ENCODE peak calls at places on chromosome 9, in four cellular contexts. W is left lung, T is prostate gland, I is heart right ventricle. L is an unnamed sample.

GRCh38 chr9:89477811-89478583 is 19.9 kb downstream of the SEMA4D start:
- DNase-seq in I (no peak), W (no peak), T (peak; percentile 49), L (no peak)

GRCh38 chr9:130448035-130448624 is 3.4 kb downstream of the ASS1 start:
- DNase-seq in T (no peak), I (no peak), W (no peak), L (no peak)

GRCh38 chr9:114055061-114055460 is 23.0 kb downstream of the AMBP start:
- DNase-seq in W (no peak), T (no peak), I (no peak), L (no peak)

GRCh38 chr9:112261133-112261532 is 72.3 kb downstream of the PTBP3 start:
- DNase-seq in T (no peak), W (no peak), I (no peak), L (no peak)

GRCh38 chr9:14347408-14348224 is 33.7 kb upstream of the NFIB start:
- DNase-seq in W (peak; percentile 41), T (no peak), I (peak; percentile 66), L (no peak)

GRCh38 chr9:84442712-84443111 is 102.2 kb upstream of the SLC28A3 start:
- DNase-seq in I (no peak), T (no peak), W (no peak), L (no peak)

GRCh38 chr9:133133680-133134418 is 12.8 kb upstream of the RALGDS start:
- DNase-seq in I (peak; percentile 84), W (peak; percentile 93), T (peak; percentile 93), L (peak; percentile 83)

GRCh38 chr9:129630967-129631672 is 5.2 kb downstream of the NTMT1 start:
- DNase-seq in T (no peak), W (no peak), I (no peak), L (no peak)

GRCh38 chr9:86788456-86788855 is 158.8 kb downstream of the GAS1 start:
- DNase-seq in W (no peak), I (no peak), T (no peak), L (no peak)

GRCh38 chr9:72925126-72925810 is 27.6 kb downstream of the ALDH1A1 start:
- DNase-seq in W (no peak), T (no peak), I (no peak), L (no peak)

GRCh38 chr9:138097501-138097991 is 220.0 kb downstream of the CACNA1B start:
- DNase-seq in W (no peak), T (no peak), I (no peak), L (no peak)

GRCh38 chr9:138098116-138098907 is 220.7 kb downstream of the CACNA1B start:
- DNase-seq in T (no peak), W (no peak), I (no peak), L (no peak)

GRCh38 chr9:138098908-138099791 is 221.6 kb downstream of the CACNA1B start:
- DNase-seq in W (no peak), T (no peak), I (no peak), L (no peak)

GRCh38 chr9:138094028-138094427 is 216.4 kb downstream of the CACNA1B start:
- DNase-seq in T (no peak), W (no peak), I (no peak), L (no peak)

DNA sequence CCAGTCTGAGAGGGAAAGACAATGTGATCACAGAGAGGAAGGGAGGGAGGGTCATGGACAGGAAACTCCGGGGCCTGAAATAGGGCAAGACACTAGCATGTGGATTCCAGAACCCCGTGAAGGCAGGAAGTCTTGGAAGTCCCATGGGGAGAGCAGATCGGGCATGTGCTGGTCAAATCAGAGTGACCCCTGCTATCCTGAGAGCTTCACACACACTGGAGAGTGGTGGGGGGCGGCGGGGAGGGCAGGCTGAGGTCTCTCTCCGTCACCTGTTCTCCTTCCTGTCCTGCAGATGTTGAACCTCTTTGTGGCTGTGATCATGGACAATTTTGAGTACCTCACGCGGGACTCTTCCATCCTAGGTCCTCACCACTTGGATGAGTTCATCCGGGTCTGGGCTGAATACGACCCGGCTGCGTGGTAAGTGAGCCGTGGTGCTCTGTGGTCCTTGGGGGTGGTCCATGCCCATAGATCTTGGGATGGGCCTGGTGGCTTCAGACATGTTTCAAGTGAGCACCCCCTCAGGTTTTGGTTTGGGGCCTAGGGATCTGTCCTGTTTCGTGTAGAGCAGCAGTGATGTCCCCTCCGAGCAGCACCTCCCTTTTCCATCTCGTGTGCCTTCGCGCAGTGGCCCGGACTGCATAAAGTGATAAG is 218.7 kb downstream of the CACNA1B start:
- DNase-seq in T (no peak), W (no peak), I (no peak), L (no peak)
- H3K9me3 ChIP-seq in T (no peaks in the 10 kb centered on the region), W (no peaks in the 10 kb centered on the region), I (no peaks in the 10 kb centered on the region), L (no peaks in the 10 kb centered on the region)

DNA sequence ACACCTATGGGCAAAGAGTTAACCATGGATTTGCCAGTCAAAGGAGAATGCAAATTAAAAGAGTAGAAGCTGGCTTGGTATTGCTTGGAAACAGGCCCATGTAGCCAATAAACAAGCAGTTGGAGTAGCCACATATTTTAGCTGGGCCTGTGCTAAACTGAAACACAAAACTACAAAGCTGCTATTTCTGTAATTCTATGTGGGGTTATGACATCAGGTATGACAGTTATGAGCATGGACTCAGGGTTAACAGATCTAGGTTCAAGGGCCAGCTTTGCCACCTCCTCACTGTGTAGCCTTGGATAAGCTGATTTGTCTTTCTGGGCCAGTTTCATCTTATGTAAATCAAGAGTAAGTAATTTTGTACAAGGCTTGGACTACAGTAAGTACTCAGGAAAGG is 142.7 kb downstream of the PIP5K1B start:
- DNase-seq in W (no peak), I (no peak), T (no peak), L (no peak)
- H3K9me3 ChIP-seq in W (no peaks in the 10 kb centered on the region), I (no peaks in the 10 kb centered on the region), T (no peaks in the 10 kb centered on the region), L (no peaks in the 10 kb centered on the region)

GRCh38 chr9:96781552-96781951 is 3.7 kb upstream of the ZNF510 start:
- DNase-seq in I (no peak), W (no peak), T (no peak), L (no peak)
- H3K9me3 ChIP-seq in I (no peaks in the 10 kb centered on the region), W (no peaks in the 10 kb centered on the region), T (no peaks in the 10 kb centered on the region), L (no peaks in the 10 kb centered on the region)

GRCh38 chr9:12876872-12877271 is 102.1 kb downstream of the LURAP1L start:
- DNase-seq in W (no peak), T (no peak), I (no peak), L (no peak)

GRCh38 chr9:12884736-12885395 is 110.0 kb downstream of the LURAP1L start:
- DNase-seq in T (no peak), I (no peak), W (no peak), L (no peak)

GRCh38 chr9:12882430-12882829 is 107.6 kb downstream of the LURAP1L start:
- DNase-seq in I (no peak), W (no peak), T (no peak), L (no peak)

GRCh38 chr9:12878342-12878978 is 103.6 kb downstream of the LURAP1L start:
- DNase-seq in I (no peak), W (no peak), T (no peak), L (no peak)

DNA sequence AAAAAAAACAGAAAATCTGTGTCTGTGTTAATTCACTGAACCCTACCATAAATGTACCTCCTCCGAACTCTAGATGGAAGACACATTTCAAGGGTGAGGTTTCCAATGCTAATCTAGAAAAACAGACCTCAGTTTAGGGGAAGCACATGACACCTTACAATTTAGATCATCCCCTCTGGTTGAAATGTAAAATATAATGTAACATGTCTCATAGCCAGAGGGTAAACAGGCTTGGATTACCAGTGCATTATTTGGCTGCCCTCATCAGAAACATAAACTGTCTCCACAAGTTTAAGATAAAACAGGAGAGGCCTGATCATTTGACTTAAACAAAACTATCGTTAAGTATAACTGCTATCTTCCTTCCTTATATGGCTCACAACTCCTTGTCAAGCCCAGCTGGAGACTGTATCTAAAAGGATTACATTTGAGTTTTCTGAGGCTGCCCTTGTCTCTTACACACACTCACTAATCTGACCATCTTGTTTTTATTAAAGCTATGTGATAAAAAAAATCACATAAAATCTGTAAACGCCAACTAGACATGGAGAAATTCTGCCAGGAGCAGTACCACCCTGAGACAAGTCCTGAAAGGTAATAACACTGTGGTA is 105.7 kb downstream of the LURAP1L start:
- DNase-seq in T (no peak), I (no peak), W (no peak), L (no peak)
- H3K9me3 ChIP-seq in T (no peaks in the 10 kb centered on the region), I (no peaks in the 10 kb centered on the region), W (no peaks in the 10 kb centered on the region), L (no peaks in the 10 kb centered on the region)

DNA sequence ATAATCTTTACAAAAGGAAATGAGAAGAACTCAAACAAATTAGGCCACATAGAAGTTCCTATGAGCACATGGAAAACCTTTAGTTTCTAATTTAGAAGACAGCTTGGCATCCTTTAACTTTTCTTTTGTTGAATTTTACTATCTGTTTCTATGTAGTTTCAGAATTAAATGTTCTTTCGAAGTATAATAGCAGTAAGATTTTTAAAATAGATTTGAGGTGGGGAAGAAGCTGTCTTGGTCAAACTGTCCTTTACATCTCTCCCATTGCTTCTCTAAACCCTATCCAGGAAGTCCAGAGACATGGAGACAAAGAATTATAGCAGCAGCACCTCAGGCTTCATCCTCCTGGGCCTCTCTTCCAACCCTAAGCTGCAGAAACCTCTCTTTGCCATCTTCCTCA is at the start of gene OR1L4:
- DNase-seq in T (no peak), I (no peak), W (no peak), L (no peak)
- H3K9me3 ChIP-seq in T (no peaks in the 10 kb centered on the region), I (peaks cover 8% of the 10 kb centered on the region), W (no peaks in the 10 kb centered on the region), L (peaks cover 9% of the 10 kb centered on the region)

GRCh38 chr9:71884005-71884404 is 27.0 kb downstream of the ABHD17B start:
- DNase-seq in I (no peak), W (no peak), T (no peak), L (no peak)
- H3K9me3 ChIP-seq in I (peaks cover 13% of the 10 kb centered on the region), W (no peaks in the 10 kb centered on the region), T (no peaks in the 10 kb centered on the region), L (peaks cover 7% of the 10 kb centered on the region)

GRCh38 chr9:135402048-135402738 is 77.4 kb upstream of the PPP1R26 start:
- DNase-seq in I (no peak), T (no peak), W (no peak), L (no peak)

GRCh38 chr9:135402739-135403695 is 76.6 kb upstream of the PPP1R26 start:
- DNase-seq in T (no peak), W (no peak), I (no peak), L (no peak)

GRCh38 chr9:135401218-135401617 is 78.4 kb upstream of the PPP1R26 start:
- DNase-seq in I (no peak), T (no peak), W (no peak), L (no peak)

GRCh38 chr9:135399000-135399649 is 80.5 kb upstream of the PPP1R26 start:
- DNase-seq in I (no peak), W (no peak), T (no peak), L (no peak)

DNA sequence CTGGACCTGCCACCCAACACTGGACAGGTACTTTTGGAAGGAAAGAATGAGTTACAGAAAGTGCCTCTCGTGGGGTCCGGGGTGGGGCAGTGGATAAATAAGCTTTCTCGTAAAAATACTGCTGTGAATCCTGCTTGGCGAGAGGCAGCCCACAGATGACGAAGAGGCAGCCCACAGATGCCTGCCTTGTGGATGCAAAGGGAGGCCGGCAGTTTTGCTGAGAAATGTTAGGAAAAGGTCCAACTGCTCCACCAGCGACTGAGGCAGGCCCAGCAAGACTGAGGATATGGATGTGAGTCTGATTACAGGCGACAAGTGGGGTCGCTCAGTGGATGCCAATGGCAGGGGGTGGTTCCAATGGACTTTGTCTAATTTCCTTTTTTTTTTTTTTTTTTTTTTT is 79.1 kb upstream of the PPP1R26 start:
- DNase-seq in W (no peak), I (no peak), T (no peak), L (no peak)
- H3K9me3 ChIP-seq in W (no peaks in the 10 kb centered on the region), I (peaks cover 7% of the 10 kb centered on the region), T (no peaks in the 10 kb centered on the region), L (no peaks in the 10 kb centered on the region)

L was measured in T-helper 17 cell.